ENCODE peak calls at places on chromosomes 3 and 15, in five cellular contexts. One of them, this sample, is unnamed.

GRCh38 chr15:84901540-84901939 is 17.1 kb downstream of the SLC28A1 start:
- DNase-seq in HFF-Myc: no peak
- DNase-seq in CD8-positive, alpha-beta T cell: no peak
- DNase-seq in choroid plexus epithelial cell: no peak
- DNase-seq in colonic mucosa: no peak
- DNase-seq in this sample: no peak

GRCh38 chr3:45055411-45056143 is 29.5 kb downstream of the CLEC3B start:
- DNase-seq in HFF-Myc: peak
- DNase-seq in CD8-positive, alpha-beta T cell: no peak
- DNase-seq in choroid plexus epithelial cell: peak
- DNase-seq in colonic mucosa: no peak
- DNase-seq in this sample: no peak

GRCh38 chr3:9861201-9861600 is 17.4 kb upstream of the RPUSD3 start:
- DNase-seq in HFF-Myc: no peak
- DNase-seq in CD8-positive, alpha-beta T cell: no peak
- DNase-seq in choroid plexus epithelial cell: no peak
- DNase-seq in colonic mucosa: no peak
- DNase-seq in this sample: no peak

GRCh38 chr3:70726966-70727365 is 414.5 kb upstream of the MDFIC2 start:
- DNase-seq in HFF-Myc: peak
- DNase-seq in CD8-positive, alpha-beta T cell: no peak
- DNase-seq in choroid plexus epithelial cell: peak
- DNase-seq in colonic mucosa: no peak
- DNase-seq in this sample: no peak

GRCh38 chr3:138935864-138936762 is 10.8 kb downstream of the FOXL2 start:
- DNase-seq in HFF-Myc: no peak
- DNase-seq in CD8-positive, alpha-beta T cell: peak
- DNase-seq in choroid plexus epithelial cell: peak
- DNase-seq in colonic mucosa: peak
- DNase-seq in this sample: no peak

GRCh38 chr3:72086051-72086711 is 301.2 kb upstream of the PROK2 start:
- DNase-seq in HFF-Myc: no peak
- DNase-seq in CD8-positive, alpha-beta T cell: no peak
- DNase-seq in choroid plexus epithelial cell: peak
- DNase-seq in colonic mucosa: no peak
- DNase-seq in this sample: no peak

GRCh38 chr3:192957441-192957951 is 39.8 kb upstream of the MB21D2 start:
- DNase-seq in HFF-Myc: peak
- DNase-seq in CD8-positive, alpha-beta T cell: no peak
- DNase-seq in choroid plexus epithelial cell: peak
- DNase-seq in colonic mucosa: peak
- DNase-seq in this sample: no peak

GRCh38 chr3:36362973-36363372 is 17.3 kb upstream of the STAC start:
- DNase-seq in HFF-Myc: peak
- DNase-seq in CD8-positive, alpha-beta T cell: no peak
- DNase-seq in choroid plexus epithelial cell: peak
- DNase-seq in colonic mucosa: no peak
- DNase-seq in this sample: peak

GRCh38 chr3:11452988-11453847 is 181.0 kb downstream of the ATG7 start:
- DNase-seq in HFF-Myc: peak
- DNase-seq in CD8-positive, alpha-beta T cell: no peak
- DNase-seq in choroid plexus epithelial cell: peak
- DNase-seq in colonic mucosa: no peak
- DNase-seq in this sample: no peak

GRCh38 chr3:58155838-58156237 is 54.9 kb downstream of the DNASE1L3 start:
- DNase-seq in HFF-Myc: no peak
- DNase-seq in CD8-positive, alpha-beta T cell: no peak
- DNase-seq in choroid plexus epithelial cell: no peak
- DNase-seq in colonic mucosa: no peak
- DNase-seq in this sample: no peak

GRCh38 chr3:33089515-33089914 is 7.4 kb downstream of the GLB1 start:
- DNase-seq in HFF-Myc: no peak
- DNase-seq in CD8-positive, alpha-beta T cell: no peak
- DNase-seq in choroid plexus epithelial cell: no peak
- DNase-seq in colonic mucosa: no peak
- DNase-seq in this sample: no peak

GRCh38 chr3:187744169-187745151 is 808 bp downstream of the BCL6 start:
- DNase-seq in HFF-Myc: no peak
- DNase-seq in CD8-positive, alpha-beta T cell: peak
- DNase-seq in choroid plexus epithelial cell: peak
- DNase-seq in colonic mucosa: peak
- DNase-seq in this sample: no peak

GRCh38 chr3:172397716-172398405 is 50.4 kb downstream of the GHSR start:
- DNase-seq in HFF-Myc: peak
- DNase-seq in CD8-positive, alpha-beta T cell: no peak
- DNase-seq in choroid plexus epithelial cell: peak
- DNase-seq in colonic mucosa: no peak
- DNase-seq in this sample: no peak

GRCh38 chr15:90358124-90359033 is 6.3 kb downstream of the ZNF774 start:
- DNase-seq in HFF-Myc: no peak
- DNase-seq in CD8-positive, alpha-beta T cell: no peak
- DNase-seq in choroid plexus epithelial cell: peak
- DNase-seq in colonic mucosa: peak
- DNase-seq in this sample: no peak

GRCh38 chr3:158489181-158489580 is 81.8 kb upstream of the MLF1 start:
- DNase-seq in HFF-Myc: no peak
- DNase-seq in CD8-positive, alpha-beta T cell: no peak
- DNase-seq in choroid plexus epithelial cell: no peak
- DNase-seq in colonic mucosa: no peak
- DNase-seq in this sample: no peak

GRCh38 chr3:179146911-179147570 is 1.1 kb upstream of the PIK3CA start:
- DNase-seq in HFF-Myc: peak
- DNase-seq in CD8-positive, alpha-beta T cell: no peak
- DNase-seq in choroid plexus epithelial cell: peak
- DNase-seq in colonic mucosa: peak
- DNase-seq in this sample: peak

GRCh38 chr3:129560931-129561594 is 18.1 kb downstream of the H1-8 start:
- DNase-seq in HFF-Myc: no peak
- DNase-seq in CD8-positive, alpha-beta T cell: no peak
- DNase-seq in choroid plexus epithelial cell: peak
- DNase-seq in colonic mucosa: peak
- DNase-seq in this sample: no peak

GRCh38 chr3:85781806-85782205 is 823.0 kb downstream of the CADM2 start:
- DNase-seq in HFF-Myc: no peak
- DNase-seq in CD8-positive, alpha-beta T cell: no peak
- DNase-seq in choroid plexus epithelial cell: peak
- DNase-seq in colonic mucosa: no peak
- DNase-seq in this sample: no peak

GRCh38 chr15:58555168-58556027 is 123.6 kb downstream of the LIPC start:
- DNase-seq in HFF-Myc: no peak
- DNase-seq in CD8-positive, alpha-beta T cell: no peak
- DNase-seq in choroid plexus epithelial cell: no peak
- DNase-seq in colonic mucosa: no peak
- DNase-seq in this sample: no peak

GRCh38 chr15:29656636-29657475 is 165.4 kb downstream of the TJP1 start:
- DNase-seq in HFF-Myc: no peak
- DNase-seq in CD8-positive, alpha-beta T cell: no peak
- DNase-seq in choroid plexus epithelial cell: peak
- DNase-seq in colonic mucosa: no peak
- DNase-seq in this sample: no peak

GRCh38 chr3:105364113-105364512 is 2.6 kb upstream of the ALCAM start:
- DNase-seq in HFF-Myc: no peak
- DNase-seq in CD8-positive, alpha-beta T cell: no peak
- DNase-seq in choroid plexus epithelial cell: peak
- DNase-seq in colonic mucosa: no peak
- DNase-seq in this sample: no peak
- TF ChIP-seq CTCF in HFF-Myc: no peak
- TF ChIP-seq CTCF in CD8-positive, alpha-beta T cell: no peak
- TF ChIP-seq CTCF in choroid plexus epithelial cell: no peak
- TF ChIP-seq CTCF in colonic mucosa: no peak
- TF ChIP-seq CTCF in this sample: no peak

DNA sequence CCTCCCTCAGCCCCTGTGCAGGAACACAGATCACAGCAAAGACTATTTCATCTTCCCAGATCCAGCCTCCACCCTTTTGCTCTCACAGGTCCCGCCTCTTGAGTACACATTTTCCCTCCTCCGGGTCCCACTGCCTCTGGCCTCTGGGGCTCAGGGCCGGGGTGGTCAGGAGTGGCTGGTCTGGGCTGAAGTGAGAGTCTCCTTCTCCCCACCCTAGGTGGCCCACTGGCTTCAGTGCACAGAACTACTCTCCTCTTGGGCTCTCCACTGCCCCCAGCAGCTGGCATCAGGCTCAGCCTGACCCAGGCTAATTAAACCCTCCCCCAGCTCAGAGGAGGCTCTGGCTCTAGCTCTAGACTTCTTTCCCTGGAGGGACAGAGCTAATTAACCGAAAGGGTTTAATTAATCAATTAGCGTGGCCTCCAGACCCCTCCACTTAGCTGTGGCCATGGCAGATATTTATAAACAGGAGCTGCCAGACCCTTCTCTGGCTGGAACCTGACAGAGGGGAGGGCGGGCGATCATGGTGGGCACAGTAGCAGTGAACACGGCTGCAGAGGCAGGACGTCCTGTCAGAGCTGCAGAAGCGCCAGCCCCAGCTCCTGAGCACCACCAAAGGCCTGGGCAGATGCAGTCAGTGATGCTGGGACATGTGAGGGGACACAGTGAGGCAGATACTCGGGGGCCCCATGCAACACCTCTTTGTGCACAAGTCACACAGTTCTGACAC is 15.1 kb downstream of the DUSP7 start:
- DNase-seq in HFF-Myc: no peak
- DNase-seq in CD8-positive, alpha-beta T cell: no peak
- DNase-seq in choroid plexus epithelial cell: no peak
- DNase-seq in colonic mucosa: no peak
- DNase-seq in this sample: no peak
- TF ChIP-seq CTCF in HFF-Myc: peak
- TF ChIP-seq CTCF in CD8-positive, alpha-beta T cell: no peak
- TF ChIP-seq CTCF in choroid plexus epithelial cell: peak
- TF ChIP-seq CTCF in colonic mucosa: no peak
- TF ChIP-seq CTCF in this sample: no peak

GRCh38 chr3:55650011-55650410 is 162.9 kb upstream of the WNT5A start:
- DNase-seq in HFF-Myc: no peak
- DNase-seq in CD8-positive, alpha-beta T cell: no peak
- DNase-seq in choroid plexus epithelial cell: no peak
- DNase-seq in colonic mucosa: no peak
- DNase-seq in this sample: no peak
- TF ChIP-seq CTCF in HFF-Myc: no peak
- TF ChIP-seq CTCF in CD8-positive, alpha-beta T cell: no peak
- TF ChIP-seq CTCF in choroid plexus epithelial cell: no peak
- TF ChIP-seq CTCF in colonic mucosa: no peak
- TF ChIP-seq CTCF in this sample: no peak

GRCh38 chr3:49122886-49123545 is 2.4 kb upstream of the USP19 start:
- DNase-seq in HFF-Myc: no peak
- DNase-seq in CD8-positive, alpha-beta T cell: no peak
- DNase-seq in choroid plexus epithelial cell: no peak
- DNase-seq in colonic mucosa: no peak
- DNase-seq in this sample: no peak

GRCh38 chr3:49122022-49122421 is 1.4 kb upstream of the USP19 start:
- DNase-seq in HFF-Myc: no peak
- DNase-seq in CD8-positive, alpha-beta T cell: no peak
- DNase-seq in choroid plexus epithelial cell: no peak
- DNase-seq in colonic mucosa: no peak
- DNase-seq in this sample: no peak

GRCh38 chr3:49123687-49124086 is 3.1 kb upstream of the USP19 start:
- DNase-seq in HFF-Myc: no peak
- DNase-seq in CD8-positive, alpha-beta T cell: no peak
- DNase-seq in choroid plexus epithelial cell: no peak
- DNase-seq in colonic mucosa: no peak
- DNase-seq in this sample: no peak

GRCh38 chr3:49124203-49124602 is 3.6 kb upstream of the USP19 start:
- DNase-seq in HFF-Myc: no peak
- DNase-seq in CD8-positive, alpha-beta T cell: no peak
- DNase-seq in choroid plexus epithelial cell: no peak
- DNase-seq in colonic mucosa: no peak
- DNase-seq in this sample: no peak

DNA sequence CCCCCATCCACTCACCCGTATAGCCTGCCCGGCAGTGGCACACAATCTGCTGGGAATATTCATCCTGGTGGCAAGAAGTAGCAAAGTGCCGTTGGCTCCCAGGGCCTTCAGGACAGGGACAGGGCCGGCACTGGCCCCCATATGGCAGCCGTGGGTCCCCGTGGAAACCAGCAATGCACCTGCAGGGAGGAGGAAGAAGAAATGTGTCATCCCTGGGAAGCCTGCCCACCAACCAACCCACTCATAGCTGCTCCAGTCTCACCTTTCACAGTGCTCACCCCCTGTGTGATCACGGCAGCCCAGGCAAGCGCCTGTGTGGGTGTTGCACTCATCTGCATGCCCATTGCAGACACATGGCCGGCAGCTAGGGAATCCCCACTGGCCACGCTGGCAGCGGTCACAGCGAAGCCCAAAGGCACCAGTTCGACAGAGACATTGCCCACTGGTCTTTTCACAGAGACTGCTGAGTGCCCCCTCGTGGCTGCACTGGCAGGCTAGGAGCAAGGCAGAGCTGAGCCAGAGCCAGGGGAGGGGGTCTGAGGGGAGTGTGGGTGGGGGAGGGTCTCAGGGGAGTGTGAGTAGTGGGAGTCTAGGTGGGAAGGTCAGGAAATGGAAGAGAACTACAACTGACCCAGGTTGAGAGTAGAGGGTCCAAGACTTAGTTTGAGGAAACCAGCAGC is 4.5 kb upstream of the USP19 start:
- DNase-seq in HFF-Myc: no peak
- DNase-seq in CD8-positive, alpha-beta T cell: no peak
- DNase-seq in choroid plexus epithelial cell: no peak
- DNase-seq in colonic mucosa: no peak
- DNase-seq in this sample: no peak
- TF ChIP-seq CTCF in HFF-Myc: no peak
- TF ChIP-seq CTCF in CD8-positive, alpha-beta T cell: no peak
- TF ChIP-seq CTCF in choroid plexus epithelial cell: peak
- TF ChIP-seq CTCF in colonic mucosa: no peak
- TF ChIP-seq CTCF in this sample: no peak